ENCODE peak calls at places on chromosomes 16 and 17, in eight cellular contexts. X, V, K, F, H, U, W and Q are unnamed samples.

GRCh38 chr17:51640108-51640622 is 379.8 kb downstream of the UTP18 start:
- DNase-seq in X (no peak), V (no peak), K (no peak), F (no peak), H (no peak), U (no peak), W (peak), Q (no peak)

GRCh38 chr17:56499799-56500388 is 93.6 kb upstream of the NOG start:
- DNase-seq in X (no peak), V (no peak), K (no peak), F (peak), H (no peak), U (no peak), W (peak), Q (no peak)

GRCh38 chr16:53695070-53695469 is 8.6 kb downstream of the RPGRIP1L start:
- DNase-seq in X (no peak), V (no peak), K (no peak), F (no peak), H (no peak), U (no peak), W (no peak), Q (no peak)

GRCh38 chr16:84308120-84308519 is 13.4 kb downstream of the WFDC1 start:
- DNase-seq in X (peak), V (peak), K (no peak), F (peak), H (peak), U (no peak), W (peak), Q (no peak)

GRCh38 chr17:31490991-31491793 is 99.7 kb downstream of the RAB11FIP4 start:
- DNase-seq in X (no peak), V (no peak), K (no peak), F (no peak), H (no peak), U (no peak), W (no peak), Q (no peak)

GRCh38 chr17:15436399-15437369 is 30.7 kb downstream of the CDRT4 start:
- DNase-seq in X (peak), V (peak), K (no peak), F (no peak), H (peak), U (no peak), W (peak), Q (peak)

GRCh38 chr16:75566889-75567255 is 693 bp downstream of the GABARAPL2 start:
- DNase-seq in X (no peak), V (no peak), K (peak), F (peak), H (no peak), U (no peak), W (no peak), Q (no peak)

GRCh38 chr17:39617100-39617445 is 9.4 kb upstream of the NEUROD2 start:
- DNase-seq in X (no peak), V (no peak), K (no peak), F (no peak), H (no peak), U (no peak), W (no peak), Q (no peak)

GRCh38 chr17:55770220-55770870 is 19.5 kb downstream of the PCTP start:
- DNase-seq in X (no peak), V (no peak), K (no peak), F (peak), H (no peak), U (no peak), W (no peak), Q (no peak)

GRCh38 chr16:68668266-68668665 is 23.2 kb downstream of the CDH3 start:
- DNase-seq in X (no peak), V (no peak), K (no peak), F (no peak), H (no peak), U (no peak), W (no peak), Q (no peak)

GRCh38 chr16:88856122-88856827 is 472 bp downstream of the GALNS start:
- DNase-seq in X (no peak), V (no peak), K (peak), F (peak), H (no peak), U (no peak), W (no peak), Q (peak)

GRCh38 chr17:49162866-49163265 is 30.3 kb downstream of the B4GALNT2 start:
- DNase-seq in X (no peak), V (no peak), K (no peak), F (no peak), H (no peak), U (no peak), W (no peak), Q (no peak)

GRCh38 chr16:48123104-48123788 is 32.5 kb downstream of the ABCC12 start:
- DNase-seq in X (peak), V (no peak), K (no peak), F (no peak), H (no peak), U (no peak), W (no peak), Q (peak)

GRCh38 chr16:50267151-50267631 is 840 bp downstream of the ADCY7 start:
- DNase-seq in X (peak), V (no peak), K (no peak), F (no peak), H (no peak), U (no peak), W (no peak), Q (no peak)

GRCh38 chr16:81006472-81007311 is at the start of the genes CENPN and CMC2:
- DNase-seq in X (peak), V (peak), K (peak), F (peak), H (peak), U (peak), W (peak), Q (peak)

GRCh38 chr16:2206420-2206779 is 1.1 kb downstream of the MLST8 start:
- DNase-seq in X (no peak), V (no peak), K (no peak), F (no peak), H (no peak), U (no peak), W (no peak), Q (no peak)

GRCh38 chr17:39604911-39605491 is 2.7 kb downstream of the NEUROD2 start:
- DNase-seq in X (no peak), V (no peak), K (no peak), F (no peak), H (no peak), U (no peak), W (no peak), Q (no peak)

GRCh38 chr17:61208301-61209098 is 191.1 kb upstream of the TBX2 start:
- DNase-seq in X (no peak), V (no peak), K (no peak), F (no peak), H (no peak), U (no peak), W (no peak), Q (no peak)

GRCh38 chr16:46688101-46688656 is 799 bp downstream of the VPS35 start:
- DNase-seq in X (peak), V (peak), K (no peak), F (no peak), H (peak), U (no peak), W (no peak), Q (peak)

GRCh38 chr16:67546761-67547422 is 15.4 kb upstream of the CTCF start:
- DNase-seq in X (peak), V (peak), K (peak), F (peak), H (peak), U (peak), W (peak), Q (peak)

GRCh38 chr16:49959552-49960277 is 65.3 kb upstream of the CNEP1R1 start:
- DNase-seq in X (no peak), V (no peak), K (no peak), F (peak), H (no peak), U (no peak), W (no peak), Q (peak)

GRCh38 chr17:37792787-37793186 is 47.9 kb upstream of the HNF1B start:
- DNase-seq in X (no peak), V (no peak), K (no peak), F (no peak), H (no peak), U (no peak), W (no peak), Q (no peak)

GRCh38 chr17:83037084-83037950 is 42.1 kb upstream of the METRNL start:
- DNase-seq in X (no peak), V (no peak), K (no peak), F (no peak), H (no peak), U (no peak), W (no peak), Q (no peak)

GRCh38 chr17:8470447-8471047 is 34.9 kb downstream of the NDEL1 start:
- DNase-seq in X (peak), V (peak), K (no peak), F (no peak), H (peak), U (peak), W (no peak), Q (no peak)

GRCh38 chr17:39668141-39668924 is at the start of gene PNMT:
- DNase-seq in X (peak), V (peak), K (peak), F (peak), H (peak), U (no peak), W (no peak), Q (peak)

GRCh38 chr17:65446043-65446442 is 115.4 kb downstream of the AXIN2 start:
- DNase-seq in X (no peak), V (no peak), K (no peak), F (no peak), H (no peak), U (no peak), W (no peak), Q (no peak)

GRCh38 chr17:71482625-71483024 is 638.2 kb upstream of the SOX9 start:
- DNase-seq in X (no peak), V (no peak), K (no peak), F (no peak), H (no peak), U (no peak), W (no peak), Q (no peak)

GRCh38 chr17:51322390-51323029 is 62.2 kb downstream of the UTP18 start:
- DNase-seq in X (no peak), V (no peak), K (no peak), F (peak), H (no peak), U (no peak), W (peak), Q (no peak)

GRCh38 chr17:9004961-9005285 is 16.4 kb upstream of the NTN1 start:
- DNase-seq in X (no peak), V (no peak), K (no peak), F (no peak), H (no peak), U (no peak), W (no peak), Q (no peak)

GRCh38 chr16:68711421-68712139 is 25.5 kb upstream of the CDH1 start:
- DNase-seq in X (peak), V (no peak), K (no peak), F (no peak), H (peak), U (no peak), W (no peak), Q (no peak)

GRCh38 chr16:51880776-51881175 is 666.2 kb downstream of the TOX3 start:
- DNase-seq in X (no peak), V (no peak), K (no peak), F (no peak), H (no peak), U (no peak), W (no peak), Q (no peak)

GRCh38 chr17:68011199-68011665 is 15.0 kb upstream of the C17orf58 start:
- DNase-seq in X (peak), V (peak), K (peak), F (peak), H (peak), U (no peak), W (peak), Q (peak)

GRCh38 chr16:19940195-19940594 is 55.5 kb upstream of the GPRC5B start:
- DNase-seq in X (no peak), V (no peak), K (no peak), F (no peak), H (no peak), U (no peak), W (no peak), Q (no peak)

GRCh38 chr16:27724491-27724878 is 174.5 kb downstream of the KATNIP start:
- DNase-seq in X (no peak), V (no peak), K (no peak), F (no peak), H (peak), U (no peak), W (no peak), Q (no peak)

GRCh38 chr16:27722266-27722636 is 172.3 kb downstream of the KATNIP start:
- DNase-seq in X (no peak), V (no peak), K (no peak), F (no peak), H (no peak), U (no peak), W (no peak), Q (no peak)

GRCh38 chr16:27721548-27722265 is 171.8 kb downstream of the KATNIP start:
- DNase-seq in X (peak), V (peak), K (no peak), F (no peak), H (peak), U (peak), W (no peak), Q (peak)

GRCh38 chr16:27723711-27724490 is 174.0 kb downstream of the KATNIP start:
- DNase-seq in X (no peak), V (no peak), K (no peak), F (no peak), H (no peak), U (no peak), W (peak), Q (no peak)

DNA sequence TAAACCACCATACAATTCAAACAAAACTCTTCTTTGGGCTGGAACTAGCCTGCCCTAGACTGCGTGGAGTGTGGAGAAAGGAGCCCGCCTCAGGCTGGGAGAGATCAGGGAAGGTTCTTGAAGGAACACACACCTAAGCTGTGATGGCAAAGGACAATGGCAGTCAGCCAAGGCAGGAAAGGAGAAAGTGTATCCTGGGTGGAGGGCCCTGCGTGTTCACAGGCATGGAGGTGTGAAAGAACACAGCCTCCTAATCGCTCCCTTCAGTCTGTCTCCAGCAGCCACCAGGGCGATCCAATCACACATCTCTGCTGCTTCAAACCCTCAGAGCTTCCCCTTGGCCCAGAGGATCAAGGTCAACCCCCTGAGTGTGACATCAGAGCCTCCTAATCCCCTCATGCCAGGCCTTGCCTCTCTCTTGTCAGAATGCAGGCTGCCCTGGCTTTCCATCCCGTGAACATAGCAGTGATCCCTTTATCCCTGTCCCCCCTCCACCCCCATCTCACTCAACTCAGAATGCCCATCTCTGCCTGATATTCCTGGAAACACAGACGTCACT is 173.0 kb downstream of the KATNIP start:
- DNase-seq in X (no peak), V (no peak), K (no peak), F (peak), H (no peak), U (no peak), W (peak), Q (no peak)
- H3K27ac ChIP-seq in X (no peak), V (no peak), K (no peak), F (no peak), H (no peak), U (no peak), W (peak), Q (no peak)

GRCh38 chr16:79786389-79786788 is 185.9 kb upstream of the MAF start:
- DNase-seq in X (no peak), V (no peak), K (no peak), F (no peak), H (no peak), U (no peak), W (no peak), Q (no peak)

GRCh38 chr16:79788949-79789348 is 188.4 kb upstream of the MAF start:
- DNase-seq in X (no peak), V (no peak), K (no peak), F (no peak), H (no peak), U (no peak), W (no peak), Q (no peak)

GRCh38 chr16:79792952-79793351 is 192.4 kb upstream of the MAF start:
- DNase-seq in X (no peak), V (no peak), K (no peak), F (no peak), H (no peak), U (peak), W (no peak), Q (no peak)

GRCh38 chr16:79795556-79795955 is 195.0 kb upstream of the MAF start:
- DNase-seq in X (no peak), V (no peak), K (no peak), F (no peak), H (no peak), U (no peak), W (no peak), Q (no peak)

GRCh38 chr16:79790854-79791253 is 190.3 kb upstream of the MAF start:
- DNase-seq in X (no peak), V (no peak), K (no peak), F (no peak), H (no peak), U (no peak), W (no peak), Q (no peak)
- H3K4me3 ChIP-seq in X (no peak), V (no peak), K (no peak), F (no peak), H (no peak), U (no peak), W (no peak), Q (no peak)

GRCh38 chr17:17937450-17937849 is 34.8 kb downstream of the TOM1L2 start:
- DNase-seq in X (no peak), V (no peak), K (no peak), F (no peak), H (no peak), U (no peak), W (no peak), Q (no peak)
- H3K27ac ChIP-seq in X (no peak), V (no peak), K (no peak), F (no peak), H (peak), U (no peak), W (peak), Q (no peak)

GRCh38 chr17:78232774-78233173 is 1.3 kb downstream of the TMEM235 start:
- DNase-seq in X (no peak), V (no peak), K (no peak), F (no peak), H (no peak), U (no peak), W (no peak), Q (no peak)
- H3K4me3 ChIP-seq in X (no peak), V (no peak), K (no peak), F (no peak), H (no peak), U (no peak), W (no peak), Q (no peak)

DNA sequence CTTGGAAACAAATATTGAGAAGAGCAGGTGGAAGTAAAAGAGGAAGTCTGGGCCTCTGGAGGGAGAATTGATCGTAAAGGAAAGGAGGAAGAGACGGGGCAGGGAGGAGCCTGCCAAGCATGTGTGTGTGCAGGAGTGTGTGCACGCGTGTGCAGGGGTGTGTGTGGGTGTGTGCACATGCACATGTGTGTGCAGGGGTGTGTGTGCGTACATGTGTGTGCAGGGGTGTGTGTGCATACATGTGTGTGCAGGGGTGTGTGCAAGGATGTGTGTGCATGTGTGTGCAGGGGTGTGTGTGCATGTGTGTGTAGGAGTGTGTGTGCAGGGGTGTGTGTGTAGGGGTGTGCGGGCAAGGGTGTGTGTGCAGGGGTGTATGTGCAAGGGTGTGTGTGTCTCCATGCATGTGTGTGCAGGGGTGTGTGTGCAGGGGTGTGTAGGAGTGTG is 10.0 kb downstream of the CEP295NL start:
- DNase-seq in X (no peak), V (no peak), K (no peak), F (no peak), H (no peak), U (no peak), W (no peak), Q (no peak)
- H3K27ac ChIP-seq in X (no peak), V (no peak), K (no peak), F (no peak), H (peak), U (no peak), W (no peak), Q (no peak)

GRCh38 chr16:86498661-86499493 is 11.4 kb upstream of the FOXF1 start:
- DNase-seq in X (no peak), V (no peak), K (no peak), F (no peak), H (no peak), U (no peak), W (no peak), Q (no peak)
- H3K4me3 ChIP-seq in X (no peak), V (no peak), K (no peak), F (no peak), H (no peak), U (peak), W (no peak), Q (peak)

GRCh38 chr17:80432961-80433550 is 18.1 kb downstream of the ENDOV start:
- DNase-seq in X (no peak), V (no peak), K (no peak), F (no peak), H (no peak), U (no peak), W (peak), Q (no peak)

GRCh38 chr17:80432350-80432955 is 17.5 kb downstream of the ENDOV start:
- DNase-seq in X (peak), V (no peak), K (no peak), F (no peak), H (no peak), U (no peak), W (no peak), Q (no peak)

GRCh38 chr17:80437532-80437931 is 22.6 kb downstream of the ENDOV start:
- DNase-seq in X (no peak), V (no peak), K (no peak), F (no peak), H (no peak), U (no peak), W (no peak), Q (no peak)

GRCh38 chr17:80431246-80432195 is 16.6 kb downstream of the ENDOV start:
- DNase-seq in X (peak), V (no peak), K (no peak), F (no peak), H (no peak), U (no peak), W (no peak), Q (no peak)

GRCh38 chr17:80433916-80434666 is 19.1 kb downstream of the ENDOV start:
- DNase-seq in X (peak), V (no peak), K (no peak), F (no peak), H (no peak), U (no peak), W (no peak), Q (no peak)
- H3K27ac ChIP-seq in X (no peak), V (no peak), K (no peak), F (no peak), H (no peak), U (no peak), W (no peak), Q (no peak)